ENCODE peak calls at places on chromosome 12, in four cellular contexts. One of them, this sample, is unnamed.

GRCh38 chr12:3885179-3886094 is 12.2 kb upstream of the PARP11 start:
- DNase-seq in fibroblast of lung: peak; percentile 77
- DNase-seq in foreskin fibroblast: peak; percentile 72
- DNase-seq in heart right ventricle: no peak
- DNase-seq in this sample: no peak

GRCh38 chr12:12979151-12979550 is 20.9 kb downstream of the HEBP1 start:
- DNase-seq in fibroblast of lung: peak; percentile 55
- DNase-seq in foreskin fibroblast: no peak
- DNase-seq in heart right ventricle: no peak
- DNase-seq in this sample: no peak

GRCh38 chr12:52119398-52120254 is 40.1 kb downstream of the SMIM41 start:
- DNase-seq in fibroblast of lung: no peak
- DNase-seq in foreskin fibroblast: no peak
- DNase-seq in heart right ventricle: no peak
- DNase-seq in this sample: no peak

GRCh38 chr12:4483885-4484823 is 38.5 kb upstream of the FGF6 start:
- DNase-seq in fibroblast of lung: no peak
- DNase-seq in foreskin fibroblast: no peak
- DNase-seq in heart right ventricle: no peak
- DNase-seq in this sample: no peak

GRCh38 chr12:22321620-22322019 is 12.9 kb downstream of the ST8SIA1 start:
- DNase-seq in fibroblast of lung: no peak
- DNase-seq in foreskin fibroblast: peak; percentile 14
- DNase-seq in heart right ventricle: no peak
- DNase-seq in this sample: no peak

GRCh38 chr12:131720921-131721320 is 10.0 kb downstream of the SFSWAP start:
- DNase-seq in fibroblast of lung: peak; percentile 3
- DNase-seq in foreskin fibroblast: peak; percentile 26
- DNase-seq in heart right ventricle: no peak
- DNase-seq in this sample: peak; percentile 4

GRCh38 chr12:71556881-71557280 is 106.8 kb downstream of the ZFC3H1 start:
- DNase-seq in fibroblast of lung: peak; percentile 76
- DNase-seq in foreskin fibroblast: peak; percentile 96
- DNase-seq in heart right ventricle: no peak
- DNase-seq in this sample: peak; percentile 78

GRCh38 chr12:81953541-81953940 is 194.4 kb upstream of the PPFIA2 start:
- DNase-seq in fibroblast of lung: no peak
- DNase-seq in foreskin fibroblast: no peak
- DNase-seq in heart right ventricle: no peak
- DNase-seq in this sample: no peak

GRCh38 chr12:12466157-12466556 is 96.5 kb downstream of the DUSP16 start:
- DNase-seq in fibroblast of lung: no peak
- DNase-seq in foreskin fibroblast: no peak
- DNase-seq in heart right ventricle: no peak
- DNase-seq in this sample: no peak

GRCh38 chr12:91108196-91108595 is 3.1 kb downstream of the LUM start:
- DNase-seq in fibroblast of lung: no peak
- DNase-seq in foreskin fibroblast: no peak
- DNase-seq in heart right ventricle: no peak
- DNase-seq in this sample: no peak

GRCh38 chr12:40583743-40584142 is 108.5 kb upstream of the CNTN1 start:
- DNase-seq in fibroblast of lung: no peak
- DNase-seq in foreskin fibroblast: no peak
- DNase-seq in heart right ventricle: no peak
- DNase-seq in this sample: no peak

GRCh38 chr12:54282949-54283593 is 2.5 kb downstream of the HNRNPA1 start:
- DNase-seq in fibroblast of lung: no peak
- DNase-seq in foreskin fibroblast: peak; percentile 19
- DNase-seq in heart right ventricle: no peak
- DNase-seq in this sample: no peak
- H3K4me3 ChIP-seq in fibroblast of lung: peak overlapping the region; percentile 93
- H3K4me3 ChIP-seq in foreskin fibroblast: peak overlapping the region; percentile 70
- H3K4me3 ChIP-seq in heart right ventricle: peak overlapping the region; percentile 54
- H3K4me3 ChIP-seq in this sample: peak overlapping the region; percentile 58

GRCh38 chr12:18296201-18296908 is 35.0 kb downstream of the PIK3C2G start:
- DNase-seq in fibroblast of lung: no peak
- DNase-seq in foreskin fibroblast: peak; percentile 9
- DNase-seq in heart right ventricle: no peak
- DNase-seq in this sample: no peak
- H3K4me3 ChIP-seq in fibroblast of lung: peak overlapping the region; percentile 25
- H3K4me3 ChIP-seq in foreskin fibroblast: no peak overlapping the region
- H3K4me3 ChIP-seq in heart right ventricle: no peak overlapping the region
- H3K4me3 ChIP-seq in this sample: no peak overlapping the region

GRCh38 chr12:110180591-110181005 is 56.4 kb downstream of the IFT81 start:
- DNase-seq in fibroblast of lung: peak; percentile 17
- DNase-seq in foreskin fibroblast: peak; percentile 33
- DNase-seq in heart right ventricle: no peak
- DNase-seq in this sample: no peak

GRCh38 chr12:110183386-110183785 is 59.2 kb downstream of the IFT81 start:
- DNase-seq in fibroblast of lung: no peak
- DNase-seq in foreskin fibroblast: no peak
- DNase-seq in heart right ventricle: no peak
- DNase-seq in this sample: no peak

GRCh38 chr12:110185626-110186025 is 61.5 kb downstream of the IFT81 start:
- DNase-seq in fibroblast of lung: no peak
- DNase-seq in foreskin fibroblast: no peak
- DNase-seq in heart right ventricle: no peak
- DNase-seq in this sample: no peak

GRCh38 chr12:110186059-110186458 is 61.9 kb downstream of the IFT81 start:
- DNase-seq in fibroblast of lung: no peak
- DNase-seq in foreskin fibroblast: no peak
- DNase-seq in heart right ventricle: no peak
- DNase-seq in this sample: no peak
- H3K4me3 ChIP-seq in fibroblast of lung: no peak overlapping the region
- H3K4me3 ChIP-seq in foreskin fibroblast: no peak overlapping the region
- H3K4me3 ChIP-seq in heart right ventricle: no peak overlapping the region
- H3K4me3 ChIP-seq in this sample: no peak overlapping the region

DNA sequence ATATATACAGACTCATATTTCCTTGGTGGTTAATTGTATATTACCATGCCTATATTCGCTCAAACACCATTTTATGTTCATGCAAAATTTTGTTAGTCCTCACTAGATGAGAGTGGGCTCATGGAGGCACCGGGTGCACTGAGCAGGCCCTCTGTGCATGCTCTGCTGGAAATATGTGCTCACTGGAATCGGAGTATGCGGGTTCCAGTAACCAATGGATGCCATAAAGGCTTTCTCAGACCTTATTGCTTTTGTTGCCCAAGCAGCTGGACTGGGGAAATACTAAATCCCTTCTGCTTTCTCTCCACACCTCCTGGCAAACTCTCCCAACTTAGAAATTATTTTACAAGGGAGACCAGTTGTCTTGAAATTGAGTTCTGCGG is 7.7 kb upstream of the HOXC6 start:
- DNase-seq in fibroblast of lung: no peak
- DNase-seq in foreskin fibroblast: no peak
- DNase-seq in heart right ventricle: no peak
- DNase-seq in this sample: no peak
- H3K4me3 ChIP-seq in fibroblast of lung: no peak overlapping the region
- H3K4me3 ChIP-seq in foreskin fibroblast: no peak overlapping the region
- H3K4me3 ChIP-seq in heart right ventricle: no peak overlapping the region
- H3K4me3 ChIP-seq in this sample: peak overlapping the region; percentile 78

GRCh38 chr12:6123258-6123657 is 1.2 kb downstream of the VWF start:
- DNase-seq in fibroblast of lung: no peak
- DNase-seq in foreskin fibroblast: no peak
- DNase-seq in heart right ventricle: no peak
- DNase-seq in this sample: no peak

GRCh38 chr12:6122211-6122610 is 2.3 kb downstream of the VWF start:
- DNase-seq in fibroblast of lung: no peak
- DNase-seq in foreskin fibroblast: no peak
- DNase-seq in heart right ventricle: no peak
- DNase-seq in this sample: no peak

GRCh38 chr12:6118891-6119568 is 5.4 kb downstream of the VWF start:
- DNase-seq in fibroblast of lung: no peak
- DNase-seq in foreskin fibroblast: no peak
- DNase-seq in heart right ventricle: no peak
- DNase-seq in this sample: no peak

GRCh38 chr12:6120796-6121473 is 3.5 kb downstream of the VWF start:
- DNase-seq in fibroblast of lung: no peak
- DNase-seq in foreskin fibroblast: no peak
- DNase-seq in heart right ventricle: no peak
- DNase-seq in this sample: no peak

GRCh38 chr12:6124411-6125151 is at the start of gene VWF:
- DNase-seq in fibroblast of lung: no peak
- DNase-seq in foreskin fibroblast: no peak
- DNase-seq in heart right ventricle: no peak
- DNase-seq in this sample: no peak
- H3K4me3 ChIP-seq in fibroblast of lung: no peak within 1 kb of the TSS
- H3K4me3 ChIP-seq in foreskin fibroblast: no peak within 1 kb of the TSS
- H3K4me3 ChIP-seq in heart right ventricle: peak within 1 kb of the TSS; percentile 44
- H3K4me3 ChIP-seq in this sample: no peak within 1 kb of the TSS

GRCh38 chr12:20262131-20262530 is 106.2 kb upstream of the PDE3A start:
- DNase-seq in fibroblast of lung: no peak
- DNase-seq in foreskin fibroblast: no peak
- DNase-seq in heart right ventricle: no peak
- DNase-seq in this sample: no peak

GRCh38 chr12:20268771-20269170 is 99.6 kb upstream of the PDE3A start:
- DNase-seq in fibroblast of lung: no peak
- DNase-seq in foreskin fibroblast: no peak
- DNase-seq in heart right ventricle: no peak
- DNase-seq in this sample: no peak

GRCh38 chr12:20260864-20261263 is 107.5 kb upstream of the PDE3A start:
- DNase-seq in fibroblast of lung: peak; percentile 2
- DNase-seq in foreskin fibroblast: no peak
- DNase-seq in heart right ventricle: no peak
- DNase-seq in this sample: no peak

GRCh38 chr12:20268121-20268732 is 100.1 kb upstream of the PDE3A start:
- DNase-seq in fibroblast of lung: peak; percentile 7
- DNase-seq in foreskin fibroblast: peak; percentile 16
- DNase-seq in heart right ventricle: no peak
- DNase-seq in this sample: peak; percentile 54

GRCh38 chr12:20264608-20265114 is 103.7 kb upstream of the PDE3A start:
- DNase-seq in fibroblast of lung: no peak
- DNase-seq in foreskin fibroblast: peak; percentile 24
- DNase-seq in heart right ventricle: no peak
- DNase-seq in this sample: peak; percentile 36
- H3K4me3 ChIP-seq in fibroblast of lung: no peak overlapping the region
- H3K4me3 ChIP-seq in foreskin fibroblast: no peak overlapping the region
- H3K4me3 ChIP-seq in heart right ventricle: no peak overlapping the region
- H3K4me3 ChIP-seq in this sample: no peak overlapping the region

GRCh38 chr12:57896139-57896436 is 45.3 kb upstream of the ATP23 start:
- DNase-seq in fibroblast of lung: peak; percentile 63
- DNase-seq in foreskin fibroblast: peak; percentile 38
- DNase-seq in heart right ventricle: no peak
- DNase-seq in this sample: no peak

GRCh38 chr12:57896437-57897201 is 44.7 kb upstream of the ATP23 start:
- DNase-seq in fibroblast of lung: peak; percentile 86
- DNase-seq in foreskin fibroblast: peak; percentile 85
- DNase-seq in heart right ventricle: peak; percentile 83
- DNase-seq in this sample: no peak

GRCh38 chr12:57898308-57898970 is 42.9 kb upstream of the ATP23 start:
- DNase-seq in fibroblast of lung: no peak
- DNase-seq in foreskin fibroblast: peak; percentile 44
- DNase-seq in heart right ventricle: no peak
- DNase-seq in this sample: no peak

GRCh38 chr12:57897296-57897974 is 43.9 kb upstream of the ATP23 start:
- DNase-seq in fibroblast of lung: no peak
- DNase-seq in foreskin fibroblast: no peak
- DNase-seq in heart right ventricle: no peak
- DNase-seq in this sample: no peak

GRCh38 chr12:57899010-57899662 is 42.2 kb upstream of the ATP23 start:
- DNase-seq in fibroblast of lung: peak; percentile 54
- DNase-seq in foreskin fibroblast: peak; percentile 72
- DNase-seq in heart right ventricle: peak; percentile 43
- DNase-seq in this sample: no peak
- H3K4me3 ChIP-seq in fibroblast of lung: no peak overlapping the region
- H3K4me3 ChIP-seq in foreskin fibroblast: no peak overlapping the region
- H3K4me3 ChIP-seq in heart right ventricle: no peak overlapping the region
- H3K4me3 ChIP-seq in this sample: no peak overlapping the region

DNA sequence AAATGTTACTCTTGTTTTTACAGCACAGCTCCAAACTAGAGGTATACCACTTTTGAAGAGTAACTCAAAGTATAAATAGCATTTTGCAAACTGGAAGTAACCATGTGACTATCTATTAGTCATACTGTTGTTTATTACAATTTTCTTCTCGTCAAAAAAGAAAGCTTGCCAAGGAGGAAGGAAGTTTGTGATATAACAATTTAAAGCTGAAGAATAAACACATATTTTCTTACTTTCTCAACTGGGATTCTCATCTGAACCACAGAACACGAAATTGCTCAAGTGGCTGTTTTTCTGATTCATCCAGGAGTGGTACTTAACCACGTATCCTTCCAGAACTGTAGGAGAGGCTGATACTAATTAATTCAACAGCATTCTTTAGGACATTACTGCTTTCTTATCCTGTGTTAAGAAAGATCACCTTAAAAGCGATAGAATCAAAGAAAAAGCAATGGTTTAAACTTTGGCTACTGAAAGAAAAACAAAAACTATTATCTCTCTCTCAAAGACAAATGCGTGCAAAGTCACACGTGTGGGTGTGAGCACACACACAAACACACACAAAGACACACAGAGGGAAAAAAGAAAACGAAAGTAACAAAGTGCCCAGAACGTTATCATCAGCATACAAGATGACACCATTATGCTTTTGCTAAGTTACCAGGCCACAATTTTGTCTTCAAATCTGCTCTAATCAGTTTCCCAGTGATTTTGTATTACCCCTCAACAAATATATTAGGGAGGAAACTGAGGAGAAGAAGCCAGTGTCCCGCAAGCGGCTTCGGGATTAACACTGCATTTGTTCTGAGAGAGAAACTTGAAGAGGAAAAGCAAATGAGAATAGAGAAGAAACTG is at the start of gene CLEC2B:
- DNase-seq in fibroblast of lung: peak; percentile 90
- DNase-seq in foreskin fibroblast: peak; percentile 73
- DNase-seq in heart right ventricle: no peak
- DNase-seq in this sample: peak; percentile 46
- H3K4me3 ChIP-seq in fibroblast of lung: peak within 1 kb of the TSS; percentile 56
- H3K4me3 ChIP-seq in foreskin fibroblast: peak within 1 kb of the TSS; percentile 42
- H3K4me3 ChIP-seq in heart right ventricle: peak within 1 kb of the TSS; percentile 39
- H3K4me3 ChIP-seq in this sample: peak within 1 kb of the TSS; percentile 25